ENCODE peak calls at places on chromosome 2, in five cellular contexts. U is kidney; R is fibroblast of the conjunctiva; L is activated CD4-positive, alpha-beta T cell treated with anti-CD3 and anti-CD28 coated beads for 24 hours; V is stimulated activated CD4-positive, alpha-beta T cell treated with anti-CD3 and anti-CD28 coated beads, Interleukin-15, amount 100 ng/mL, for 24 hours. Y is an unnamed sample.

GRCh38 chr2:238998775-238999174 is 150.9 kb downstream of the TWIST2 start:
- DNase-seq in U (no peak), L (no peak), R (no peak), V (no peak), Y (no peak)

GRCh38 chr2:96491860-96492497 is 13.2 kb downstream of the NEURL3 start:
- DNase-seq in R (no peak), U (no peak), V (no peak), L (no peak), Y (no peak)

GRCh38 chr2:173204316-173204715 is 128.7 kb downstream of the MAP3K20 start:
- DNase-seq in V (no peak), R (peak), U (no peak), L (no peak), Y (no peak)

GRCh38 chr2:19532797-19533196 is 174.4 kb upstream of the OSR1 start:
- DNase-seq in R (no peak), U (no peak), L (no peak), V (no peak), Y (no peak)

GRCh38 chr2:212863185-212863588 is 288.2 kb downstream of the IKZF2 start:
- DNase-seq in U (no peak), L (no peak), R (peak), V (peak), Y (no peak)

GRCh38 chr2:85755122-85756027 is 1.6 kb downstream of the ATOH8 start:
- DNase-seq in R (no peak), U (peak), V (peak), L (no peak), Y (no peak)

GRCh38 chr2:158464426-158465281 is 7.9 kb downstream of the PKP4 start:
- DNase-seq in U (no peak), L (no peak), V (no peak), R (no peak), Y (no peak)

GRCh38 chr2:108199726-108200125 is 40.0 kb upstream of the SULT1C3 start:
- DNase-seq in V (no peak), U (no peak), R (no peak), L (no peak), Y (no peak)

GRCh38 chr2:148926291-148926961 is 51.4 kb downstream of the KIF5C start:
- DNase-seq in U (no peak), V (peak), L (peak), R (no peak), Y (peak)

GRCh38 chr2:62458206-62459035 is 47.6 kb downstream of the TMEM17 start:
- DNase-seq in L (no peak), R (no peak), V (no peak), U (no peak), Y (no peak)

GRCh38 chr2:27077231-27077630 is 1.2 kb upstream of the EMILIN1 start:
- DNase-seq in L (no peak), V (no peak), U (no peak), R (no peak), Y (no peak)

GRCh38 chr2:44671896-44672295 is 269.6 kb upstream of the SIX3 start:
- DNase-seq in U (no peak), V (no peak), L (no peak), R (no peak), Y (no peak)

GRCh38 chr2:6202756-6203155 is 510.6 kb downstream of the SOX11 start:
- DNase-seq in U (no peak), R (no peak), V (no peak), L (no peak), Y (no peak)

GRCh38 chr2:24382363-24383021 is 22.2 kb upstream of the ITSN2 start:
- DNase-seq in R (peak), L (peak), V (peak), U (no peak), Y (peak)

GRCh38 chr2:6352247-6352646 is 513.5 kb downstream of the CMPK2 start:
- DNase-seq in U (no peak), R (no peak), V (no peak), L (no peak), Y (no peak)

GRCh38 chr2:72149556-72150156 is 2.0 kb upstream of the CYP26B1 start:
- DNase-seq in V (peak), L (no peak), R (no peak), U (peak), Y (no peak)

GRCh38 chr2:169365093-169365483 is 2.8 kb upstream of the LRP2 start:
- DNase-seq in U (no peak), L (no peak), V (peak), R (no peak), Y (no peak)

GRCh38 chr2:182117203-182117602 is 131.6 kb downstream of the PPP1R1C start:
- DNase-seq in U (no peak), L (no peak), V (no peak), R (no peak), Y (no peak)

GRCh38 chr2:19846567-19846966 is 55.2 kb downstream of the TTC32 start:
- DNase-seq in L (no peak), R (no peak), V (no peak), U (no peak), Y (no peak)

GRCh38 chr2:112712903-112713584 is 7.8 kb upstream of the NT5DC4 start:
- DNase-seq in V (peak), R (no peak), L (no peak), U (no peak), Y (no peak)

GRCh38 chr2:241859436-241860183 is 916 bp upstream of the PDCD1 start:
- DNase-seq in U (peak), L (peak), V (peak), R (no peak), Y (no peak)

GRCh38 chr2:64325477-64325851 is 128.5 kb upstream of the LGALSL start:
- DNase-seq in L (no peak), V (peak), U (no peak), R (no peak), Y (no peak)

GRCh38 chr2:239534581-239535412 is 134.0 kb upstream of the HDAC4 start:
- DNase-seq in V (no peak), R (no peak), L (no peak), U (no peak), Y (no peak)

GRCh38 chr2:182163878-182164277 is 178.2 kb downstream of the PPP1R1C start:
- DNase-seq in V (no peak), L (no peak), R (no peak), U (no peak), Y (no peak)

GRCh38 chr2:241202268-241202585 is 13.8 kb downstream of the ANO7 start:
- DNase-seq in L (no peak), R (no peak), U (no peak), V (no peak), Y (no peak)